ENCODE peak calls at places on chromosomes 11 and 22, in nine cellular contexts. V is sigmoid colon, N is cardiac muscle cell, M is cardiac fibroblast, J is upper lobe of right lung, I is coronary artery, U is HCT116, K is ovary, Q is left ventricle myocardium inferior. L is an unnamed sample.

GRCh38 chr11:115699326-115699725 is 195.1 kb upstream of the CADM1 start:
- DNase-seq in V (peak), N (no peak), M (no peak), J (no peak), I (no peak), U (no peak), K (no peak), Q (no peak), L (peak)

GRCh38 chr11:110490886-110491285 is 61.1 kb downstream of the FDX1 start:
- DNase-seq in V (no peak), N (peak), M (peak), J (no peak), I (no peak), U (no peak), K (no peak), Q (no peak), L (no peak)

GRCh38 chr22:47171441-47172221 is 409.2 kb downstream of the TBC1D22A start:
- DNase-seq in V (peak), N (no peak), M (no peak), J (peak), I (peak), U (no peak), K (peak), Q (no peak), L (peak)

GRCh38 chr22:20775342-20775895 is 1.5 kb downstream of the SERPIND1 start:
- DNase-seq in V (no peak), N (no peak), M (no peak), J (no peak), I (no peak), U (no peak), K (no peak), Q (no peak), L (no peak)

GRCh38 chr22:40332319-40332781 is 13.9 kb upstream of the ADSL start:
- DNase-seq in V (no peak), N (peak), M (peak), J (no peak), I (no peak), U (no peak), K (no peak), Q (no peak), L (peak)

GRCh38 chr11:125140251-125140650 is 24.3 kb upstream of the PKNOX2 start:
- DNase-seq in V (no peak), N (no peak), M (no peak), J (no peak), I (no peak), U (no peak), K (no peak), Q (no peak), L (peak)

GRCh38 chr11:534592-535518 is 521 bp downstream of the HRAS start:
- DNase-seq in V (no peak), N (peak), M (peak), J (peak), I (no peak), U (no peak), K (peak), Q (peak), L (peak)

GRCh38 chr11:126734752-126735151 is 265.8 kb downstream of the KIRREL3 start:
- DNase-seq in V (no peak), N (no peak), M (no peak), J (no peak), I (no peak), U (no peak), K (no peak), Q (no peak), L (no peak)

GRCh38 chr11:12958984-12959383 is 50.1 kb upstream of the RASSF10 start:
- DNase-seq in V (no peak), N (no peak), M (no peak), J (no peak), I (no peak), U (no peak), K (no peak), Q (no peak), L (no peak)

GRCh38 chr22:43376765-43377485 is 33.8 kb upstream of the SCUBE1 start:
- DNase-seq in V (no peak), N (peak), M (no peak), J (no peak), I (no peak), U (no peak), K (no peak), Q (no peak), L (peak)

GRCh38 chr11:70567680-70568503 is 169.6 kb downstream of the CTTN start:
- DNase-seq in V (peak), N (peak), M (peak), J (peak), I (no peak), U (no peak), K (peak), Q (peak), L (peak)

GRCh38 chr11:122287401-122287800 is 171.4 kb upstream of the BLID start:
- DNase-seq in V (no peak), N (no peak), M (no peak), J (no peak), I (no peak), U (no peak), K (no peak), Q (no peak), L (peak)

GRCh38 chr22:43289976-43290663 is 53.1 kb downstream of the SCUBE1 start:
- DNase-seq in V (peak), N (peak), M (peak), J (peak), I (no peak), U (no peak), K (peak), Q (peak), L (no peak)

GRCh38 chr11:100752371-100753073 is 65.4 kb downstream of the ARHGAP42 start:
- DNase-seq in V (no peak), N (no peak), M (no peak), J (no peak), I (no peak), U (no peak), K (no peak), Q (no peak), L (no peak)

GRCh38 chr11:120125005-120125404 is 12.9 kb downstream of the TRIM29 start:
- DNase-seq in V (no peak), N (no peak), M (peak), J (no peak), I (no peak), U (peak), K (no peak), Q (no peak), L (no peak)

GRCh38 chr11:13928566-13929251 is 33.8 kb upstream of the SPON1 start:
- DNase-seq in V (no peak), N (peak), M (peak), J (no peak), I (no peak), U (no peak), K (no peak), Q (no peak), L (no peak)

GRCh38 chr11:110527146-110527545 is 97.4 kb downstream of the FDX1 start:
- DNase-seq in V (no peak), N (peak), M (peak), J (no peak), I (no peak), U (no peak), K (no peak), Q (no peak), L (no peak)

GRCh38 chr11:134468796-134469195 is 56.8 kb upstream of the B3GAT1 start:
- DNase-seq in V (no peak), N (no peak), M (no peak), J (no peak), I (no peak), U (no peak), K (no peak), Q (no peak), L (no peak)

GRCh38 chr11:58905716-58906547 is 33.4 kb upstream of the GLYATL1 start:
- DNase-seq in V (no peak), N (peak), M (peak), J (no peak), I (no peak), U (no peak), K (no peak), Q (peak), L (peak)

GRCh38 chr11:113163291-113164030 is 150.9 kb upstream of the TTC12 start:
- DNase-seq in V (no peak), N (peak), M (peak), J (no peak), I (no peak), U (no peak), K (no peak), Q (no peak), L (no peak)

GRCh38 chr11:19953342-19953741 is 206.9 kb downstream of the DBX1 start:
- DNase-seq in V (no peak), N (peak), M (peak), J (no peak), I (no peak), U (no peak), K (no peak), Q (no peak), L (peak)

GRCh38 chr11:118152552-118153471 is at the start of gene SCN4B:
- DNase-seq in V (peak), N (peak), M (peak), J (peak), I (no peak), U (no peak), K (peak), Q (peak), L (peak)

GRCh38 chr11:16737860-16738197 is 618 bp upstream of the C11orf58 start:
- DNase-seq in V (no peak), N (peak), M (no peak), J (no peak), I (no peak), U (peak), K (no peak), Q (no peak), L (no peak)

GRCh38 chr22:50545522-50546325 is at the start of gene KLHDC7B:
- DNase-seq in V (no peak), N (no peak), M (no peak), J (no peak), I (no peak), U (no peak), K (no peak), Q (no peak), L (no peak)

GRCh38 chr11:74650498-74650897 is 58.1 kb downstream of the POLD3 start:
- DNase-seq in V (peak), N (peak), M (peak), J (no peak), I (no peak), U (no peak), K (no peak), Q (peak), L (no peak)

GRCh38 chr11:19160839-19161238 is 40.9 kb downstream of the CSRP3 start:
- DNase-seq in V (no peak), N (peak), M (peak), J (no peak), I (no peak), U (no peak), K (no peak), Q (no peak), L (no peak)

GRCh38 chr11:88779551-88779950 is 286.2 kb downstream of the GRM5 start:
- DNase-seq in V (no peak), N (peak), M (peak), J (no peak), I (no peak), U (no peak), K (no peak), Q (no peak), L (no peak)

GRCh38 chr11:131695889-131696429 is 325.5 kb downstream of the NTM start:
- DNase-seq in V (no peak), N (no peak), M (peak), J (no peak), I (no peak), U (no peak), K (no peak), Q (no peak), L (no peak)

GRCh38 chr11:32290783-32291182 is 144.6 kb downstream of the WT1 start:
- DNase-seq in V (no peak), N (peak), M (no peak), J (no peak), I (no peak), U (no peak), K (no peak), Q (no peak), L (no peak)

GRCh38 chr11:99311870-99312269 is 291.1 kb downstream of the CNTN5 start:
- DNase-seq in V (no peak), N (no peak), M (no peak), J (no peak), I (no peak), U (no peak), K (no peak), Q (no peak), L (no peak)

GRCh38 chr11:92727123-92727522 is 242.3 kb upstream of the MTNR1B start:
- DNase-seq in V (no peak), N (no peak), M (no peak), J (no peak), I (no peak), U (no peak), K (no peak), Q (no peak), L (no peak)

GRCh38 chr22:42931421-42932196 is 74.5 kb upstream of the ARFGAP3 start:
- DNase-seq in V (no peak), N (peak), M (peak), J (peak), I (no peak), U (no peak), K (no peak), Q (no peak), L (no peak)

GRCh38 chr11:94758671-94759070 is 9.5 kb upstream of the AMOTL1 start:
- DNase-seq in V (no peak), N (no peak), M (no peak), J (no peak), I (no peak), U (no peak), K (no peak), Q (no peak), L (no peak)
- H3K4me3 ChIP-seq in V (no peak), N (no peak), M (no peak), J (no peak), I (no peak), U (no peak), K (no peak), Q (no peak), L (no peak)

DNA sequence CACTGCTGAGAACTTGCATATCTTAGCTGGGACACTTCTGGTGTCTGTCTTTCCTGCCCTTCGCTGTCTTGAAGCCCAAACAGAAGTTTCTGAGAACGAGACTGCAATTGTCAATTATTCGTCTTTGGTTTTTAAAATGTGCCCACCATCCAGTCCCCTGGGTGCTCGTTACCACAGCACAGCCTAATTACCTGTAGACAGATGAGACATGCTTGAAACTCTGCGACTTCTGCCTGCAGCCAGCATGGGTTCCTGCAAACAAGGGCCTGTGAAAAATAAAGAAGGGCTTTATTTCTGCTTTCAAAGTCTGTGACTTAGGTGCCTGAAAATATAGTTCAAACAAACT is 20.6 kb upstream of the GRAMD1B start:
- DNase-seq in V (no peak), N (no peak), M (no peak), J (no peak), I (no peak), U (no peak), K (no peak), Q (no peak), L (no peak)
- TF ChIP-seq CTCF in V (no peak), N (no peak), M (no peak), J (no peak), I (no peak), U (no peak), K (no peak), Q (no peak), L (no peak)

DNA sequence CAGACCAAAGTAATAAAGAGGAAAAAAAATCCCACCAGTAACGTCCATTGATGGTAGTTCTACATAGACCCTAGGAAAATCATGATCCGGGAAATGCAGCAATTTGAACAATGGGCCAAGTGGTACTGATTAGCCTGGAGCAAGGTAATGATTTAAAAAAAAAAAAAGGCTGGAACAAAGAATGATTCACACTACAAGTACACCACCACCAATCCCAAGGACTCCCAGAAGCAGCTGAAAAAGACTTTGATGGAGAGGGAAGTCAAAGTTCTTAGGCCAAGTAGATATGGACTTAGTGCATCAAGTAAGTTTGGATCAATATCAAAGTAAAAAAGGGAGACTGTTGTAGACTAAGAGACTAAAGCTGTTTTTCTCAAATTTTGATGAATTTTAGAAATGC is 11.8 kb downstream of the KCTD14 start:
- DNase-seq in V (no peak), N (no peak), M (no peak), J (no peak), I (no peak), U (no peak), K (no peak), Q (no peak), L (no peak)
- H3K4me3 ChIP-seq in V (no peak), N (no peak), M (no peak), J (no peak), I (no peak), U (no peak), K (no peak), Q (no peak), L (no peak)

DNA sequence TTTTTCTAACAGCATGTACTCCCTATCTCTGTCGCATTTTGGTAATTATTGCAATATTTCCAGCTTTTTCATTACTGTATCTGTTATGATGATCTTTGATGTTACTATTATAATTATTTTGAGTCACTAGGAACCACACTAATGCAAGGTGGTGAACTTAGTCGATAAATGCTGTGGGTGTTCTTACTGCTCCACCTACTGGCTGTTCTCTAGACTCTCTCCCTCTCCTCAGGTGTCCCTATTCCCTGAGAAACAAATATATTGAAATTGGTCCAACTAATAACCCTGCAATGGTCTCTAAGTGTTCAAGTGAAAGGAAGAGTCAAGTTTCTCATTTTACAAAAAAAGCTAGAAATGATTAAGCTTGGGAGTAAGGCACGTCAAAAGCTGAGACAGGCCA is 10.5 kb downstream of the ARL14EP start:
- DNase-seq in V (no peak), N (no peak), M (peak), J (no peak), I (no peak), U (no peak), K (no peak), Q (no peak), L (no peak)
- TF ChIP-seq CTCF in V (no peak), N (peak), M (peak), J (peak), I (no peak), U (peak), K (no peak), Q (peak), L (peak)

GRCh38 chr22:30386608-30386959 is 627 bp downstream of the RNF215 start:
- DNase-seq in V (peak), N (no peak), M (no peak), J (no peak), I (peak), U (no peak), K (no peak), Q (no peak), L (no peak)
- H3K4me3 ChIP-seq in V (peak), N (peak), M (peak), J (peak), I (peak), U (peak), K (peak), Q (peak), L (peak)

GRCh38 chr11:8087185-8087584 is 6.2 kb downstream of the TUB start:
- DNase-seq in V (no peak), N (no peak), M (no peak), J (no peak), I (no peak), U (no peak), K (no peak), Q (no peak), L (peak)
- TF ChIP-seq CTCF in V (no peak), N (peak), M (peak), J (no peak), I (no peak), U (peak), K (no peak), Q (peak), L (peak)

GRCh38 chr11:33383920-33384209 is 126.7 kb downstream of the HIPK3 start:
- DNase-seq in V (no peak), N (no peak), M (no peak), J (no peak), I (no peak), U (no peak), K (no peak), Q (no peak), L (no peak)
- H3K4me3 ChIP-seq in V (no peak), N (no peak), M (no peak), J (no peak), I (no peak), U (no peak), K (no peak), Q (no peak), L (no peak)